ENCODE peak calls at places on chromosomes 5 and 9, in four cellular contexts. G, B, W and X are unnamed samples.
A peak's percentile ranks its signal among the peaks of the same experiment; 100 is the strongest.

GRCh38 chr5:9466677-9467076 is 79.2 kb downstream of the SEMA5A start:
- DNase-seq in W (no peak), G (no peak), B (no peak), X (no peak)

GRCh38 chr9:77834898-77835505 is 186.9 kb upstream of the GNA14 start:
- DNase-seq in B (no peak), G (no peak), W (no peak), X (no peak)

GRCh38 chr5:176157656-176158055 is 80.6 kb upstream of the SIMC1 start:
- DNase-seq in B (no peak), G (no peak), W (no peak), X (no peak)

GRCh38 chr5:133870661-133871060 is 97.8 kb downstream of the C5orf15 start:
- DNase-seq in G (peak; percentile 56), B (peak; percentile 21), W (no peak), X (no peak)

GRCh38 chr5:33649801-33650482 is 209.2 kb downstream of the TARS1 start:
- DNase-seq in W (no peak), G (no peak), B (no peak), X (no peak)

GRCh38 chr5:78331523-78332080 is 28.8 kb upstream of the SCAMP1 start:
- DNase-seq in W (no peak), G (no peak), B (no peak), X (no peak)

GRCh38 chr9:96423322-96423984 is 5.3 kb upstream of the ZNF367 start:
- DNase-seq in W (no peak), G (no peak), B (no peak), X (no peak)

GRCh38 chr9:110047955-110048472 is 159.9 kb downstream of the C9orf152 start:
- DNase-seq in B (no peak), G (no peak), W (no peak), X (peak; percentile 6)

GRCh38 chr9:131478421-131478868 is 24.3 kb upstream of the POMT1 start:
- DNase-seq in W (peak; percentile 34), B (peak; percentile 61), G (no peak), X (peak; percentile 46)

GRCh38 chr5:65742565-65743231 is 20.7 kb downstream of the NLN start:
- DNase-seq in G (no peak), B (no peak), W (peak; percentile 50), X (no peak)

GRCh38 chr5:155898284-155898683 is 428.7 kb upstream of the SGCD start:
- DNase-seq in W (no peak), B (no peak), G (no peak), X (no peak)

GRCh38 chr9:115596743-115597080 is 478.8 kb upstream of the TNC start:
- DNase-seq in G (no peak), B (no peak), W (no peak), X (no peak)

GRCh38 chr5:68239485-68239884 is 23.9 kb downstream of the PIK3R1 start:
- DNase-seq in B (peak; percentile 77), W (no peak), G (peak; percentile 95), X (peak; percentile 55)

GRCh38 chr5:68251386-68251785 is 35.8 kb downstream of the PIK3R1 start:
- DNase-seq in B (no peak), W (no peak), G (peak; percentile 78), X (no peak)

GRCh38 chr5:175821790-175822211 is 49.6 kb upstream of the CPLX2 start:
- DNase-seq in G (no peak), B (no peak), W (peak; percentile 74), X (no peak)

GRCh38 chr9:129412814-129413536 is 207.9 kb downstream of the C9orf50 start:
- DNase-seq in B (peak; percentile 81), W (peak; percentile 38), G (peak; percentile 90), X (peak; percentile 64)

GRCh38 chr9:134165357-134166315 is 1.3 kb upstream of the RNU6ATAC start:
- DNase-seq in W (no peak), G (no peak), B (peak; percentile 43), X (peak; percentile 41)

DNA sequence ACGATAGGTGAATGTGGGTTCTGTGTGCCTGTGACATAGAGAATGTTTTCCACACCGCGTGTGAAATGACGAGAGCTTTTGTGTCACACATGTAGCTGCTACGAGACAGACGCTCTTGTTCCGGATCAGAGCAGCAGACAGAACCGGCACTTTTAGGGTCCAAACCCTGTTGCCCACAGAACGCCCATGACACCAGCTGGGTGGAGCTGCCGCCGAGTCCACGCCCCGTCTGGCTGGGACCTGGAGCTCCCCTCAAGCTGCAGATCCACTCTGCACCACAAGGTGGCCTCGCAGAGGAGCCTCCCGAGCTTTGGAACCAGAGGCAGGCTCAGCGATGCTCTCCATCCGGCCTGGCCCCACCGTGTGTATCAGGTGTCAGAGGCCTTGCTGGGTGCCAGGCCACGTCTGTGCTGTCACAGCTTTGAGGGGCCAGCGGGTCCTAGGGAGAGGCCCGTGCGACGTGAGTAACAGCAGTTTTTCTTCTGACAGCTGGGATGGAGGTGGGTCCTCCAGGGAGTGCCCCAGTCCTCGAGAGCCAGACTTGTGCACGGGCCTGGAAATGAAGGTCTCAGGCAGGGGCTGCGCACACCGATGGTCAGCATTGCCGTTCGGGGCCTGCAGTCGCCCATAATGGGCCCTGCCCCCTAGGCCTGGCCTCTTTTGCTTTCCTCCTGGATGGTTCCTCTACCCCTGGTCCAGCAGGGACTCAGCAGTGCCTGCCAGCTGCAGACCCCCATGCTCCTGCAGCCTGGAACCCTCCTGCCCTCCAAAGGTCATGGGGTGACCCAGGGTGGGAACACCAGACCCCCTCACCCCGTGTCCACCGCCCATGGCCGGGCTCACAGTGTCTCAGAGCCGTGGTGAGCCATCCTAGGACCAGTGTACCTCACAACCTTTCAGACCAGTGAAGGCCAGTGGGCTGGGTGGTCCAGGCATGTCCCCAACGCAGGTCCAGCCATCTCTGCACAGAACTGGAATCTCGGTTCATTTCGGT is 2.5 kb upstream of the LRRC14B start:
- DNase-seq in W (peak; percentile 89), G (peak; percentile 94), B (peak; percentile 91), X (peak; percentile 87)
- H3K27ac ChIP-seq in W (no peak overlapping the region), G (no peak overlapping the region), B (no peak overlapping the region), X (no peak overlapping the region)

GRCh38 chr5:8012131-8012977 is 143.4 kb downstream of the MTRR start:
- DNase-seq in B (no peak), W (no peak), G (no peak), X (no peak)

GRCh38 chr5:8019719-8020218 is 150.8 kb downstream of the MTRR start:
- DNase-seq in W (no peak), B (no peak), G (no peak), X (no peak)

DNA sequence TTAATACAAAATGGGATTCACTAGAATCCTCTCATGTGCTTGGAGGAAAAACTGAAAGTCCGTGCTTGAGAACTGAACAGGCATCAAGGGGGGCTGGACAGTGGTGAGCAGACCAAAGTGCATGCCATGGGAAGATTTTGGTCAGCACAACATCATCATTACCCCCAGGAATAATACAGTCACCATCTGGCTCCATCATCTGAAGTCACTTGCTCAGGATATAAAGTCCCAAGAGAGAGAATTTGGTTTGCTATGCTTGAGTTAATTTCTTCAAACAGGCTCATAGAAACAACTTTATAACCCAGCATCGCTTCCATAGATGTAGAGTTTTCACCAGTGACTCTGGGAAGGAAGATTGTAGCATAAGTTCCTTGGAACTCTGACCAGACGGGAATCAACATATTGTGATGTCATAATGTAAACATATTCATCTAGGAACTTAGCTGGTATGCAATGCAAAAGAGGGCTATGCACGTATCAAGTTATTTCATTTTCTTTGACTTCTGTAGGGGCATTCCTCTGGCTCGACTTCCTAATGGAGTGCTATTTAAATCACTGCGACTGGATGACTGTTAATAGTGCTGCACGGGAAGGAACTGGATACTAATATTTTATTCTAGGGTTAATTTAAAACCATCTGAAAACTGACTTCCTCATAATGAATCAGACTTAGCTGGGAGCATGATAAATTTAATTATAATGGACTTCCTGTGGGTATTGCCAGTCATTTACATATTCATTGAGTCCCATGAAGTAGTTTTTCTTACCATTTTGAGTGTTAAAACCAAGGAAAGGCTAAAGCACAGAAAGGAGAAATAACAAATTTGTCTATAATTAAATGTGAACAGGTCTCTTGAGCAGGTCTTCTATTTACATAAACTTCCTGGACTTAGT is 145.2 kb downstream of the MTRR start:
- DNase-seq in B (no peak), W (no peak), G (no peak), X (no peak)
- TF ChIP-seq POLR2A in B (no peak), W (no peak), G (no peak), X (no peak)

GRCh38 chr5:40676643-40677333 is 2.9 kb upstream of the PTGER4 start:
- DNase-seq in B (no peak), G (peak; percentile 79), W (no peak), X (peak; percentile 35)

GRCh38 chr5:40679071-40679997 is at the start of gene PTGER4:
- DNase-seq in B (peak; percentile 92), G (peak; percentile 97), W (peak; percentile 93), X (peak; percentile 93)

GRCh38 chr5:40679998-40680681 is 425 bp downstream of the PTGER4 start:
- DNase-seq in W (no peak), B (no peak), G (peak; percentile 68), X (peak; percentile 42)

GRCh38 chr5:40677456-40677855 is 2.3 kb upstream of the PTGER4 start:
- DNase-seq in G (no peak), B (no peak), W (no peak), X (no peak)

DNA sequence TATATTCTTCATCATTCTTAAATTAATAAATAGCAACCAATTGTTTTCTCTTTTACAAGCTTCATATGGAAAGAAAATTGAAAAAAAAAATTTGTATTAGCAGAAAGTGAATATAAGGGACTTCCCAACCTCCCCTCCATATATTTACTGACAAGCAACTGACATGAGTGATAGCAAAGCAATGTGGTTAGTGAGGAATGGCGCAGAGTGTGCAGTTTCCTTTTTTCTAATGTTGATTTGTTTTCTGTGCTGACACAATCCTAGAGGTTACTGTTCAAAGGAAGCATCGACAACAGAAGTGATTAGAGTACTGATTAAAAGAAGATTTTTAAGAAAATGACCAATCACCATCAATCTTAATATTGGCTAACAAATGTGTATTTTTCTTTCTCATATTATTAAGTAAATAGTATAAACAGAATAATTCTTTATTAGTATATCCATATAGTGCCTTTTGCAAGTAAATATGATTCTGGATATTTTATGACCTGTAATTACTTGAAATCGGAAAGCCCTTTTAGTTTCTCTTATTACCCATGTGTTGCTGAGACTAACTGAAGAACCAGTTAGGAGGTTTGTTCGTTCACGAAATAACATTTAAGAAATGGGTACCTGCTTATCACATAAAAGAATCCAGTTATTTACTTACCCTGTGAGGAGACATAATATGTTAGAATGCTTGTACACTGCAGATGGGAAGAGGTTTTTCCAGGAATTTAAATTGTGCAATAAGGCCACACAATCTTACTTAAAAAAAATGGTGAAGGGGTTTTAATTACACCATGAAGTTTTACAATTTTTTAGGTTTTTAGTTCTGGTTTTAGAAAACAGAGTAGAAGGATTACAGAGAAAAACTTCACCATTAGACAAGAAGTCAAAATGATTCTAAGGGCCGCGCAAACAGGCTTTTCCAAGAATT is 1.4 kb upstream of the PTGER4 start:
- DNase-seq in B (no peak), G (no peak), W (no peak), X (no peak)
- H3K4me3 ChIP-seq in B (peak overlapping the region; percentile 62), G (peak overlapping the region; percentile 61), W (peak overlapping the region; percentile 66), X (peak overlapping the region; percentile 95)

GRCh38 chr5:96629774-96630173 is 32.4 kb upstream of the CAST start:
- DNase-seq in B (no peak), G (no peak), W (peak; percentile 44), X (no peak)

GRCh38 chr5:96638566-96638965 is 23.6 kb upstream of the CAST start:
- DNase-seq in G (no peak), B (no peak), W (no peak), X (no peak)

GRCh38 chr5:96636601-96637000 is 25.6 kb upstream of the CAST start:
- DNase-seq in B (no peak), W (no peak), G (no peak), X (no peak)

GRCh38 chr5:96637191-96637590 is 25.0 kb upstream of the CAST start:
- DNase-seq in B (no peak), G (no peak), W (no peak), X (no peak)

DNA sequence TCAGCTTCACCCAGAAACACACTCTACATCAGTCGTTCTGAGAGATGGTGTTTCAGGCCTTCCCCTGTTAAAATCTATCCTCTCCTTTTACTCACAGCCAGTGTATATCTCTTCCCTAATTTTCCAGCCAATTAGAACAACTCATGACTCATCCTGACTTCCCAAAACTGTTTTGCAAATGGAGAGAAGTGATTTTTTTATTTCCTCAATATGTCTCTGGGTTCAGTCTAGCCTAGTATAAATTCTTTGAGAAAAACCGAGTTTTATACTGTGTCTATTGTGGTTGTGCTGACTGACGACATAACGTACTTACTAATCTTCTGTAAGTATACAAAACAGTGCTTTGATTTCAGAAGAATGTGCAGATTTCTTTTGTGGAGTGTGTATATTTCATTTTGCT is 28.4 kb upstream of the CAST start:
- DNase-seq in G (no peak), B (no peak), W (no peak), X (no peak)
- H3K27ac ChIP-seq in G (no peak overlapping the region), B (no peak overlapping the region), W (no peak overlapping the region), X (no peak overlapping the region)